ENCODE peak calls at places on chromosomes 4 and X, in seven cellular contexts. M, Y, J, O, C, K and A are unnamed samples.

GRCh38 chr4:188414441-188414840 is 275.2 kb downstream of the TRIML1 start:
- DNase-seq in M (no peak), Y (no peak), J (no peak), O (no peak), C (no peak), K (no peak), A (no peak)

GRCh38 chrX:16123222-16123786 is at the start of gene GRPR:
- DNase-seq in M (peak), Y (peak), J (peak), O (no peak), C (peak), K (peak), A (peak)

GRCh38 chrX:74371823-74372222 is 49.5 kb upstream of the SLC16A2 start:
- DNase-seq in M (no peak), Y (no peak), J (no peak), O (no peak), C (no peak), K (no peak), A (no peak)

GRCh38 chrX:13994104-13994503 is 35.6 kb downstream of the GEMIN8 start:
- DNase-seq in M (no peak), Y (no peak), J (no peak), O (no peak), C (no peak), K (no peak), A (no peak)

GRCh38 chr4:84722720-84723119 is 139.8 kb downstream of the CDS1 start:
- DNase-seq in M (no peak), Y (no peak), J (no peak), O (no peak), C (no peak), K (no peak), A (no peak)

GRCh38 chrX:39439910-39440733 is 638.9 kb downstream of the MID1IP1 start:
- DNase-seq in M (no peak), Y (peak), J (no peak), O (peak), C (no peak), K (no peak), A (no peak)

GRCh38 chr4:81722229-81722900 is 250.7 kb upstream of the RASGEF1B start:
- DNase-seq in M (no peak), Y (no peak), J (no peak), O (no peak), C (no peak), K (no peak), A (no peak)

GRCh38 chrX:33183366-33183765 is 28.0 kb downstream of the DMD start:
- DNase-seq in M (no peak), Y (no peak), J (peak), O (no peak), C (no peak), K (no peak), A (no peak)

GRCh38 chr4:78190078-78190477 is 133.0 kb downstream of the FRAS1 start:
- DNase-seq in M (no peak), Y (no peak), J (no peak), O (no peak), C (no peak), K (no peak), A (no peak)

GRCh38 chr4:185183622-185184281 is 20.0 kb downstream of the CFAP97 start:
- DNase-seq in M (no peak), Y (peak), J (peak), O (no peak), C (peak), K (peak), A (peak)
- TF ChIP-seq JUND in M (no peak), Y (no peak), J (no peak), O (no peak), C (no peak), K (no peak), A (no peak)

GRCh38 chrX:114930227-114930626 is 87.2 kb downstream of the IL13RA2 start:
- DNase-seq in M (no peak), Y (no peak), J (no peak), O (no peak), C (no peak), K (no peak), A (no peak)

GRCh38 chrX:114924423-114924822 is 93.0 kb downstream of the IL13RA2 start:
- DNase-seq in M (no peak), Y (no peak), J (no peak), O (no peak), C (no peak), K (no peak), A (no peak)

GRCh38 chrX:114924846-114925245 is 92.6 kb downstream of the IL13RA2 start:
- DNase-seq in M (no peak), Y (no peak), J (no peak), O (no peak), C (no peak), K (no peak), A (no peak)
- TF ChIP-seq JUND in M (no peak), Y (no peak), J (no peak), O (no peak), C (no peak), K (no peak), A (no peak)

GRCh38 chrX:47179221-47179927 is 14.3 kb upstream of the UBA1 start:
- DNase-seq in M (no peak), Y (no peak), J (no peak), O (no peak), C (no peak), K (no peak), A (no peak)

GRCh38 chrX:47179928-47180255 is 13.7 kb upstream of the UBA1 start:
- DNase-seq in M (no peak), Y (no peak), J (no peak), O (no peak), C (no peak), K (no peak), A (no peak)

GRCh38 chrX:47182106-47182700 is 11.4 kb upstream of the UBA1 start:
- DNase-seq in M (no peak), Y (no peak), J (no peak), O (no peak), C (no peak), K (no peak), A (no peak)

GRCh38 chrX:47181301-47181700 is 12.3 kb upstream of the UBA1 start:
- DNase-seq in M (no peak), Y (no peak), J (no peak), O (no peak), C (no peak), K (no peak), A (no peak)

GRCh38 chrX:47180346-47180745 is 13.3 kb upstream of the UBA1 start:
- DNase-seq in M (no peak), Y (no peak), J (no peak), O (no peak), C (no peak), K (no peak), A (no peak)
- TF ChIP-seq JUND in M (no peak), Y (no peak), J (no peak), O (no peak), C (no peak), K (no peak), A (no peak)

DNA sequence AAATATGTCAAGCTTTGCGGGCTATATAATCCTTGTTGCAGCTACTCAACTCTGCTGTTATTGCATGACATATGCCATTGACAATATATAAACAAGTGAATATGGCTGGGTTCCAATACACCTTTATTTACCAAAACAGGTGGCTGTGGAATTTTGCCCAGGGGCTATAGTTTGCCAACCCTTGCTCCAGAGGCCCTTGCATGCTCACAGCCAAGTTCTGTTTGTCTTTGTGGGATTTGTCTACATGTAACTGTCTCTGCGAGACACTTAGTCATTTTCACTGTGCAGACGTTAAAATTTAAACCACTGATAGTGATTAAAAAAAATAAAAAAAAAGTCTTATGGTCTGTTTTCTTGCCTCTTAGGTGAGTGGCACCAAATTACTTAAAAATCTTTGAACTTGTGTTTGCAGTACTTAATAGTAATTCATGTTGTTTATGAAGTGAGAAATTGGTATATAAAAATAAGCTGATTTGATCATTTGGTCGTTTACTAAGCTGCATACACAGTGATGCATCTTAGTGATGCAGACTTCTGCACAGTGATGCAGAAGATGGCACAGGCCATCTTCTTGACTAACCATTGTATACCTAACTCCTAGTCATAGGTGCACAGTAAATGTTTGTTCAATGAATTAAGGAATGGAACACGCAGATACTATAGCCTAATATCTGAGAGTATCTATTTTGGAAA is 170.9 kb downstream of the FRMPD4 start:
- DNase-seq in M (no peak), Y (no peak), J (no peak), O (no peak), C (no peak), K (no peak), A (peak)
- TF ChIP-seq JUND in M (no peak), Y (no peak), J (no peak), O (no peak), C (no peak), K (no peak), A (no peak)

GRCh38 chrX:2513120-2513664 is 12.4 kb upstream of the DHRSX start:
- DNase-seq in M (no peak), Y (no peak), J (no peak), O (no peak), C (no peak), K (no peak), A (no peak)
- TF ChIP-seq JUND in M (no peak), Y (no peak), J (no peak), O (no peak), C (no peak), K (no peak), A (no peak)

DNA sequence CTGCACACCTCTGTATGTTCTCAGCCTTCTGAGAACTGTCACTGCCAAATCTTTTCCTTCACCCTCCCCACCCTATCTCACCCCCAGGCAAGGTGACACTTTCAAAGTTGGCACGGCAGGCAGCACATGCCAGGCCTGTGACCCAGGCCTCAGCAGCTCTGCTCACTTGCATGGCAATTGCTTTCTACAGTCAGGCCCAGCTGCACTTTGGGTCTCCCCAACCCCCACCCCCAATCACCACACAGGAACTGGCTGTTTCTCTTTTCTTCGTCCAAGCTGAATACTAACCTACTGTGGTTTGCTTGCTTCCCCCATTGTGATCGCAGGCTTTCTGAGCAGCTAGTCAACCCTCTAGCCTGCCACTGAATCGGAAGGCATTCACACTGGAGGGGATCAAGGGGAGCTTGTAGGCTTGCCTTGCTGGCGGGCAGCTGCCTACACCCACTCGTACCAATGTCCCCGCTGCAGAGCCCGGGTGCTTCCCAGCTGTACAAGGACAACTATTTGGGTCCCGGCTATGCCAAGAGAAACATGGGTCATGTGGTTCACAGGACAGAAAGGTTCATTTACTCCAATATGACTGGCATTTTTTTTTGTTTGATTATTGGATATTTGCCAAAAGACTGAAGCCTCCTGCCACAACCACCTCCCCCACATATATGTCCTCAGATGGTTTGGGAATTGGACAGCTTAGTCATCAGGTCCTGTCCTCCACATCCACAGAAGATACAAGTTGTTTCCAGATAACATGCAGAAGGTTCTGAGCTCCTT is 28.1 kb downstream of the SLC25A43 start:
- DNase-seq in M (no peak), Y (peak), J (no peak), O (peak), C (no peak), K (no peak), A (no peak)
- TF ChIP-seq JUND in M (no peak), Y (peak), J (no peak), O (no peak), C (no peak), K (no peak), A (no peak)

GRCh38 chr4:14816592-14817273 is 185.5 kb upstream of the CPEB2 start:
- DNase-seq in M (no peak), Y (no peak), J (peak), O (no peak), C (no peak), K (no peak), A (no peak)
- TF ChIP-seq JUND in M (no peak), Y (no peak), J (no peak), O (no peak), C (no peak), K (no peak), A (no peak)

GRCh38 chrX:446243-446642 is 59.5 kb upstream of the PPP2R3B start:
- DNase-seq in M (peak), Y (no peak), J (no peak), O (no peak), C (no peak), K (no peak), A (no peak)
- TF ChIP-seq JUND in M (no peak), Y (no peak), J (no peak), O (no peak), C (no peak), K (no peak), A (no peak)

GRCh38 chr4:25552580-25553271 is 102.9 kb upstream of the SLC34A2 start:
- DNase-seq in M (no peak), Y (no peak), J (no peak), O (no peak), C (no peak), K (no peak), A (peak)
- TF ChIP-seq JUND in M (no peak), Y (no peak), J (no peak), O (no peak), C (no peak), K (no peak), A (no peak)

GRCh38 chr4:158808399-158808798 is 39.6 kb downstream of the FNIP2 start:
- DNase-seq in M (no peak), Y (no peak), J (no peak), O (no peak), C (no peak), K (no peak), A (no peak)

GRCh38 chr4:158811704-158812103 is 42.9 kb downstream of the FNIP2 start:
- DNase-seq in M (no peak), Y (peak), J (no peak), O (no peak), C (no peak), K (no peak), A (no peak)

GRCh38 chr4:158810487-158811215 is 41.8 kb downstream of the FNIP2 start:
- DNase-seq in M (no peak), Y (no peak), J (no peak), O (no peak), C (no peak), K (peak), A (no peak)

GRCh38 chr4:158811216-158811540 is 42.4 kb downstream of the FNIP2 start:
- DNase-seq in M (no peak), Y (no peak), J (no peak), O (no peak), C (no peak), K (no peak), A (no peak)

GRCh38 chr4:158809611-158810486 is 41.0 kb downstream of the FNIP2 start:
- DNase-seq in M (no peak), Y (peak), J (no peak), O (peak), C (no peak), K (peak), A (no peak)
- TF ChIP-seq JUND in M (no peak), Y (peak), J (peak), O (no peak), C (no peak), K (no peak), A (no peak)